ENCODE peak calls at places on chromosomes 2 and 18, in six cellular contexts. One of them, this sample, is unnamed. For H3K27me3, the result is how much of the 10 kb centered on the place peaks cover.

GRCh38 chr2:65835106-65835505 is 402.7 kb upstream of the SPRED2 start:
- DNase-seq in fibroblast of lung: no peak
- DNase-seq in mesendoderm: no peak
- DNase-seq in CD8-positive, alpha-beta memory T cell: no peak
- DNase-seq in stomach: no peak
- DNase-seq in body of pancreas: no peak
- DNase-seq in this sample: no peak

GRCh38 chr18:49565656-49566055 is 3.8 kb downstream of the LIPG start:
- DNase-seq in fibroblast of lung: peak
- DNase-seq in mesendoderm: no peak
- DNase-seq in CD8-positive, alpha-beta memory T cell: no peak
- DNase-seq in stomach: peak
- DNase-seq in body of pancreas: peak
- DNase-seq in this sample: no peak

GRCh38 chr2:203878060-203878459 is 10.5 kb downstream of the CTLA4 start:
- DNase-seq in fibroblast of lung: no peak
- DNase-seq in mesendoderm: no peak
- DNase-seq in CD8-positive, alpha-beta memory T cell: no peak
- DNase-seq in stomach: no peak
- DNase-seq in body of pancreas: no peak
- DNase-seq in this sample: no peak

GRCh38 chr18:26747131-26747475 is 118.4 kb downstream of the AQP4 start:
- DNase-seq in fibroblast of lung: peak
- DNase-seq in mesendoderm: no peak
- DNase-seq in CD8-positive, alpha-beta memory T cell: no peak
- DNase-seq in stomach: no peak
- DNase-seq in body of pancreas: no peak
- DNase-seq in this sample: no peak

GRCh38 chr18:70398076-70398475 is 109.2 kb downstream of the SOCS6 start:
- DNase-seq in fibroblast of lung: no peak
- DNase-seq in mesendoderm: no peak
- DNase-seq in CD8-positive, alpha-beta memory T cell: no peak
- DNase-seq in stomach: no peak
- DNase-seq in body of pancreas: no peak
- DNase-seq in this sample: no peak

GRCh38 chr2:5985551-5986229 is 293.5 kb downstream of the SOX11 start:
- DNase-seq in fibroblast of lung: no peak
- DNase-seq in mesendoderm: no peak
- DNase-seq in CD8-positive, alpha-beta memory T cell: no peak
- DNase-seq in stomach: no peak
- DNase-seq in body of pancreas: no peak
- DNase-seq in this sample: no peak

GRCh38 chr2:118805061-118805690 is 42.3 kb downstream of the EN1 start:
- DNase-seq in fibroblast of lung: no peak
- DNase-seq in mesendoderm: no peak
- DNase-seq in CD8-positive, alpha-beta memory T cell: no peak
- DNase-seq in stomach: no peak
- DNase-seq in body of pancreas: no peak
- DNase-seq in this sample: no peak

GRCh38 chr2:88811238-88811637 is 119.8 kb downstream of the RPIA start:
- DNase-seq in fibroblast of lung: no peak
- DNase-seq in mesendoderm: no peak
- DNase-seq in CD8-positive, alpha-beta memory T cell: no peak
- DNase-seq in stomach: no peak
- DNase-seq in body of pancreas: no peak
- DNase-seq in this sample: no peak

GRCh38 chr2:111139637-111140317 is 19.1 kb downstream of the BCL2L11 start:
- DNase-seq in fibroblast of lung: no peak
- DNase-seq in mesendoderm: no peak
- DNase-seq in CD8-positive, alpha-beta memory T cell: no peak
- DNase-seq in stomach: peak
- DNase-seq in body of pancreas: peak
- DNase-seq in this sample: no peak

GRCh38 chr2:23028106-23028505 is 356.9 kb upstream of the KLHL29 start:
- DNase-seq in fibroblast of lung: no peak
- DNase-seq in mesendoderm: peak
- DNase-seq in CD8-positive, alpha-beta memory T cell: no peak
- DNase-seq in stomach: no peak
- DNase-seq in body of pancreas: no peak
- DNase-seq in this sample: no peak

GRCh38 chr2:43751476-43751875 is 22.4 kb upstream of the DYNC2LI1 start:
- DNase-seq in fibroblast of lung: no peak
- DNase-seq in mesendoderm: no peak
- DNase-seq in CD8-positive, alpha-beta memory T cell: no peak
- DNase-seq in stomach: no peak
- DNase-seq in body of pancreas: no peak
- DNase-seq in this sample: no peak

GRCh38 chr2:234587341-234588053 is 90.6 kb upstream of the ARL4C start:
- DNase-seq in fibroblast of lung: no peak
- DNase-seq in mesendoderm: no peak
- DNase-seq in CD8-positive, alpha-beta memory T cell: no peak
- DNase-seq in stomach: no peak
- DNase-seq in body of pancreas: no peak
- DNase-seq in this sample: no peak

GRCh38 chr2:75186829-75187228 is 12.5 kb downstream of the TACR1 start:
- DNase-seq in fibroblast of lung: peak
- DNase-seq in mesendoderm: no peak
- DNase-seq in CD8-positive, alpha-beta memory T cell: no peak
- DNase-seq in stomach: no peak
- DNase-seq in body of pancreas: no peak
- DNase-seq in this sample: no peak

GRCh38 chr2:45072862-45073237 is 63.6 kb upstream of the SIX2 start:
- DNase-seq in fibroblast of lung: no peak
- DNase-seq in mesendoderm: no peak
- DNase-seq in CD8-positive, alpha-beta memory T cell: no peak
- DNase-seq in stomach: no peak
- DNase-seq in body of pancreas: no peak
- DNase-seq in this sample: no peak
- H3K27me3 ChIP-seq in fibroblast of lung: under half
- H3K27me3 ChIP-seq in mesendoderm: under half
- H3K27me3 ChIP-seq in CD8-positive, alpha-beta memory T cell: under half
- H3K27me3 ChIP-seq in stomach: under half
- H3K27me3 ChIP-seq in body of pancreas: under half
- H3K27me3 ChIP-seq in this sample: under half

DNA sequence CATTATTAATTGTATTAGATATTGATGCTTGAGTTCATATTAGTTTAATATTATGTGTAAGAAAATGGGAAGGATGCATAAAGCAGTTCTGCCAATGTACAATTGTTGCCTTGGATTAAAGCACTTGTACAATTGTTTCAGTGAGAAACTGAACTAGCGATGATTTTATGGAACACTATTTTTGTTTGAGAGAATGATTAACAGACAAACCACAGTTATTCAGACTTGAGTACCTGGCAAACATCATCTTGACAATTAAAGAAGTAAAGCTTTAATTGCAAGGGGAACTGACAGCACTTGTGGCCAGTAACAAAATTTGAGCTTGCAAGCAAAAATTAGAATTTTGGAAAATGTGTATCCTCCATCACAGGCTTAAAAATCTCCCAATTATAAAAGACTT is 214.3 kb downstream of the RIT2 start:
- DNase-seq in fibroblast of lung: no peak
- DNase-seq in mesendoderm: no peak
- DNase-seq in CD8-positive, alpha-beta memory T cell: no peak
- DNase-seq in stomach: no peak
- DNase-seq in body of pancreas: no peak
- DNase-seq in this sample: no peak
- H3K4me3 ChIP-seq in fibroblast of lung: no peak
- H3K4me3 ChIP-seq in mesendoderm: no peak
- H3K4me3 ChIP-seq in CD8-positive, alpha-beta memory T cell: no peak
- H3K4me3 ChIP-seq in stomach: no peak
- H3K4me3 ChIP-seq in body of pancreas: no peak
- H3K4me3 ChIP-seq in this sample: no peak

GRCh38 chr2:36477315-36477714 is 120.7 kb downstream of the FEZ2 start:
- DNase-seq in fibroblast of lung: no peak
- DNase-seq in mesendoderm: no peak
- DNase-seq in CD8-positive, alpha-beta memory T cell: no peak
- DNase-seq in stomach: no peak
- DNase-seq in body of pancreas: no peak
- DNase-seq in this sample: no peak
- H3K27ac ChIP-seq in fibroblast of lung: peak
- H3K27ac ChIP-seq in mesendoderm: no peak
- H3K27ac ChIP-seq in CD8-positive, alpha-beta memory T cell: no peak
- H3K27ac ChIP-seq in stomach: no peak
- H3K27ac ChIP-seq in body of pancreas: no peak
- H3K27ac ChIP-seq in this sample: no peak

GRCh38 chr2:113806217-113806913 is 49.9 kb upstream of the SLC35F5 start:
- DNase-seq in fibroblast of lung: no peak
- DNase-seq in mesendoderm: peak
- DNase-seq in CD8-positive, alpha-beta memory T cell: no peak
- DNase-seq in stomach: no peak
- DNase-seq in body of pancreas: no peak
- DNase-seq in this sample: no peak

GRCh38 chr2:113812204-113812603 is 55.8 kb upstream of the SLC35F5 start:
- DNase-seq in fibroblast of lung: no peak
- DNase-seq in mesendoderm: no peak
- DNase-seq in CD8-positive, alpha-beta memory T cell: no peak
- DNase-seq in stomach: no peak
- DNase-seq in body of pancreas: no peak
- DNase-seq in this sample: no peak

GRCh38 chr2:113807634-113808196 is 51.3 kb upstream of the SLC35F5 start:
- DNase-seq in fibroblast of lung: no peak
- DNase-seq in mesendoderm: no peak
- DNase-seq in CD8-positive, alpha-beta memory T cell: no peak
- DNase-seq in stomach: no peak
- DNase-seq in body of pancreas: no peak
- DNase-seq in this sample: no peak

GRCh38 chr2:113809076-113809475 is 52.6 kb upstream of the SLC35F5 start:
- DNase-seq in fibroblast of lung: no peak
- DNase-seq in mesendoderm: no peak
- DNase-seq in CD8-positive, alpha-beta memory T cell: no peak
- DNase-seq in stomach: no peak
- DNase-seq in body of pancreas: no peak
- DNase-seq in this sample: no peak
- H3K27me3 ChIP-seq in fibroblast of lung: under half
- H3K27me3 ChIP-seq in mesendoderm: under half
- H3K27me3 ChIP-seq in CD8-positive, alpha-beta memory T cell: under half
- H3K27me3 ChIP-seq in stomach: under half
- H3K27me3 ChIP-seq in body of pancreas: under half
- H3K27me3 ChIP-seq in this sample: under half

GRCh38 chr2:181253438-181253837 is 203.7 kb upstream of the ITGA4 start:
- DNase-seq in fibroblast of lung: no peak
- DNase-seq in mesendoderm: no peak
- DNase-seq in CD8-positive, alpha-beta memory T cell: no peak
- DNase-seq in stomach: no peak
- DNase-seq in body of pancreas: no peak
- DNase-seq in this sample: no peak
- H3K4me3 ChIP-seq in fibroblast of lung: no peak
- H3K4me3 ChIP-seq in mesendoderm: no peak
- H3K4me3 ChIP-seq in CD8-positive, alpha-beta memory T cell: no peak
- H3K4me3 ChIP-seq in stomach: no peak
- H3K4me3 ChIP-seq in body of pancreas: no peak
- H3K4me3 ChIP-seq in this sample: no peak

This sample was measured in CD4-positive, alpha-beta memory T cell.